ENCODE peak calls at places on chromosome 20, in ten cellular contexts. Q is stomach, C is spleen, U is K562, S is transverse colon, O is esophagus muscularis mucosa, M is upper lobe of left lung, G is HCT116, X is HepG2, J is H1. K is an unnamed sample. For H3K36me3, the result is how much of the 10 kb centered on the place peaks cover.

GRCh38 chr20:37406010-37406998 is 60.4 kb downstream of the SRC start:
- DNase-seq in O (no peak), X (no peak), C (no peak), G (no peak), J (no peak), Q (peak), M (peak), U (peak), S (peak), K (no peak)

GRCh38 chr20:29427201-29428060 is 1830.0 kb upstream of the DEFB115 start:
- DNase-seq in U (no peak), O (no peak), G (no peak), M (peak), S (no peak), X (no peak), J (no peak), C (no peak), Q (no peak), K (no peak)

GRCh38 chr20:34581341-34582189 is 23.0 kb downstream of the MAP1LC3A start:
- DNase-seq in Q (no peak), M (no peak), J (no peak), X (no peak), O (peak), S (no peak), U (no peak), G (no peak), C (no peak), K (no peak)

GRCh38 chr20:63974402-63975200 is 4.8 kb downstream of the SAMD10 start:
- DNase-seq in G (no peak), X (no peak), C (no peak), S (no peak), Q (peak), O (no peak), M (no peak), U (no peak), J (no peak), K (peak)

GRCh38 chr20:45975686-45976085 is 3.7 kb upstream of the ZNF335 start:
- DNase-seq in O (no peak), J (no peak), S (no peak), C (peak), Q (no peak), U (no peak), G (no peak), X (no peak), M (no peak), K (peak)

GRCh38 chr20:43096471-43096870 is 93.2 kb downstream of the PTPRT start:
- DNase-seq in O (no peak), J (peak), M (peak), Q (no peak), C (no peak), U (no peak), X (no peak), S (no peak), G (no peak), K (no peak)

GRCh38 chr20:48283470-48284110 is 498.3 kb upstream of the SULF2 start:
- DNase-seq in O (no peak), M (peak), U (no peak), X (peak), S (peak), C (no peak), Q (peak), J (no peak), G (no peak), K (no peak)

GRCh38 chr20:47464380-47465101 is 37.1 kb upstream of the NCOA3 start:
- DNase-seq in S (peak), C (no peak), J (no peak), O (no peak), M (no peak), X (peak), U (no peak), Q (peak), G (peak), K (peak)

GRCh38 chr20:34528921-34529297 is 12.7 kb downstream of the DYNLRB1 start:
- DNase-seq in M (no peak), X (no peak), O (no peak), S (no peak), C (peak), J (no peak), Q (peak), G (no peak), U (no peak), K (peak)

GRCh38 chr20:34544109-34544793 is 14.3 kb upstream of the MAP1LC3A start:
- DNase-seq in G (no peak), O (no peak), S (peak), C (no peak), Q (no peak), U (no peak), X (no peak), M (no peak), J (peak), K (no peak)

GRCh38 chr20:43767686-43768474 is 41.1 kb upstream of the GTSF1L start:
- DNase-seq in J (no peak), C (no peak), S (no peak), M (no peak), O (no peak), U (no peak), X (no peak), Q (no peak), G (no peak), K (no peak)

GRCh38 chr20:44054118-44054517 is 132.9 kb downstream of the JPH2 start:
- DNase-seq in J (peak), X (no peak), U (no peak), G (no peak), O (no peak), Q (peak), C (no peak), S (no peak), M (no peak), K (peak)

DNA sequence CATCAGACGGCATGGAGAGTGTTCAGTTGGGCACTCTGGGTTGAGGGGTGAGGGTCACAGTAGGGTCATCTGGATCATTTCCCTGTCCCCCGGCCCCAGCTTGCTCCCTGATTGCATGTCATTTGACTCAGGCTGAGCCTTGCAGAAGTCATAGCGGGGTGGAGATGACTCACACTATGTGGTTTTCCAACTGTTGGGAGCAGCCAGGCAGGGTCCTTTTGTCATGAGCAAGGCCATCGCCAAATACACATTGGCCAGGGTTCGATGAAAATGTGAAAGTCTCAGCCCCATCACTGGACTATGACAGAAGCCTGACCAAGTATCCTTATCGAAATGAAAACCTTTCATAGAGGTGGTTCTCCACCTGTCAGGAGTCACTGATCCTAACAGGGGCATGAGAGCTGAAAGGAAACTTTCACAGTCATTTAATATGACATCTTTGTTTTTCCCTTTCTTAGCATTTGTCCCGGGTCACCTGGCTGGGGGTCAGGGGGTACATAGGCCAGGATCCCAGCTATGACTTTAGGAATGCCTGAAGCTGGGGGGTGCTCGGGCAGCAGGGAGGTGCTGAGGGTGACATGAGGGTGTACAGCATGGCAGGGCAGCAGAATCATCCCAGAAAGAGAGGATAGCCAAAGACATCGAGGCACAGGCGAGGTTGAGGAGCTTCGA is 70.2 kb upstream of the CD93 start:
- DNase-seq in J (peak), S (peak), X (peak), C (peak), M (no peak), O (peak), Q (peak), U (no peak), G (peak), K (peak)
- TF ChIP-seq POLR2AphosphoS5 in J (no peak), S (no peak), X (no peak), C (no peak), M (peak), O (peak), Q (no peak), U (no peak), G (peak), K (no peak)

DNA sequence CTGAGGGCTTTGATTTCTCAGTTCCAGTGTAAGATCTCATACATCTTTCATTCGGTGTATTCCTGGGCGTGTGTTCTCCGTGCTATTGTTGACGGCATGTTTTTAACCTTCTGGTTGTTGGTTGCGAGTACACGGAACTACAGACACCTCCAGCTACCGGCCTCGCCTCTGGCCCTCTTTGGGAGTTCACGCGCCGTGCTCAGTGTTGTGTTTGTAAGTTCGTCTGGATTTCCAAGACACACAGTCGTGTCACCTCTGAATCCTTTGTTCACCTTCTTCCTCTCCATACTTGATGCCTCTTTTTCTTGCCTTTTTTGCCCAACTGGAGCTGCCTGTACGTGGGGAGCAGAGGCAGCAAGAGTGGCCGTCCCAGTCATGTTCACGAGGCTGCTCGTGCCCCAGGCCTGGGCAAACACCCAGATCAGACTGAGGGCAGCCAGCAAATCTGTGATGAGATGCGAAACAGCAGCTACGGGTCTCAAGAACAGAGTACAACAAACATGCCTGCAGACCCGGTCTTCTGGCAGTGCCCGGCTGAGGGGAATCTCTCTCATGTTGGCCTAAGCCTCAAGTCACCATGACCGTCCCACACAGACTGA is 92.7 kb downstream of the TAF4 start:
- DNase-seq in S (no peak), J (no peak), Q (no peak), C (peak), O (no peak), M (no peak), X (no peak), U (no peak), G (no peak), K (peak)
- H3K36me3 ChIP-seq in S (under half), J (under half), Q (half or more), C (under half), O (under half), M (half or more), X (half or more), U (under half), G (under half), K (under half)

GRCh38 chr20:25088267-25088666 is 6.3 kb upstream of the VSX1 start:
- DNase-seq in G (no peak), C (no peak), M (peak), S (no peak), O (peak), X (no peak), U (no peak), Q (no peak), J (no peak), K (no peak)

GRCh38 chr20:25089096-25089495 is 7.2 kb upstream of the VSX1 start:
- DNase-seq in M (no peak), G (no peak), X (no peak), U (no peak), C (no peak), O (peak), J (no peak), S (no peak), Q (no peak), K (no peak)

GRCh38 chr20:25087186-25087929 is 5.4 kb upstream of the VSX1 start:
- DNase-seq in C (no peak), S (no peak), M (no peak), G (no peak), U (no peak), X (no peak), O (peak), Q (no peak), J (peak), K (no peak)

GRCh38 chr20:25089662-25090061 is 7.7 kb upstream of the VSX1 start:
- DNase-seq in J (peak), Q (no peak), O (peak), U (no peak), C (no peak), X (no peak), G (no peak), M (no peak), S (no peak), K (no peak)

DNA sequence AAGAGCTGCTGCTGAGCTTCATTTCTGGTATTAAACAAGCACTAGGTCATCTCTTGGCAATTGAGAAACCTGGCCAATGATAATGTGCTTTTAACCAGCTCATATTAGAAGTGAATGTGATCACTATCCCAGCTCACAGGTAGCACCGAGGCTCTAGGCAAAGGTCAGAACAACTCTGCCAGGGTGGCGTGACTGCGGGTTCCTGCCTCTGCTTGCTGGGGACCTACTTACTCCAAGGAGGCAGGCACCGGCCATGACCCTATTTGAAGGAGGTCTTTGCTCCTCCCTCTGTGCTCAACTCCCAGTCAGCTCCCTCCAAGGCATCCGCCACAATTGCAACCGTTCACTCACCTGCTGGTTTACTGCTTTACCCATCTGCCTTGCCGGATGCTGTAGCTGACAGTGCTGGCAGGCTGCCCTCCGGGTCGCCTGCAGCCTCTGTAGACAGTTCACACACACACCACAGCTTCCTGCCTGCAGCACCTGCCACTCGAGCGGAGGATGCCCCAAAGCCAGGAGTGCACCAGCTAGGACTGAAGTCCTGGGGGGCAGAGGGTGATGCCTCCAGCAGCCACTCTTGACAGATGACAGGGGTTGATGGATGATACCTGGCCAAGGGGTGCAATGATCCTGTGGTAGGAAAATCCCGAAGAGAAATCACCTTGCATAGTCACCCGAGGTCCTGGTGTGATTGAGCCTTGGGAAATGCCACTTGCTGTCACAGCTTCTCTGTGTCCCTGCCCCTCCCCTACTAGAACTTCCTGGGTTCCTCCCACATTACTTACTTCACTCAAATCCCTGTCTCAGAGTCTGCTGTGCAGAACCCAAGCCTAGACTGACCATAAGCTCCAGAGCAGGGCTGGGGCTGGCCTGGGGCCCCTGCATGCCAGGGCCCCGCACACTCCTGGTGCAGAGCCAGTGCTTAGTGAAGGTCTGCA is 8.8 kb upstream of the VSX1 start:
- DNase-seq in Q (no peak), X (no peak), M (peak), O (no peak), C (peak), J (peak), G (no peak), U (no peak), S (peak), K (no peak)
- TF ChIP-seq POLR2A in Q (no peak), X (no peak), M (no peak), O (no peak), C (no peak), J (no peak), G (no peak), U (no peak), S (no peak), K (no peak)

DNA sequence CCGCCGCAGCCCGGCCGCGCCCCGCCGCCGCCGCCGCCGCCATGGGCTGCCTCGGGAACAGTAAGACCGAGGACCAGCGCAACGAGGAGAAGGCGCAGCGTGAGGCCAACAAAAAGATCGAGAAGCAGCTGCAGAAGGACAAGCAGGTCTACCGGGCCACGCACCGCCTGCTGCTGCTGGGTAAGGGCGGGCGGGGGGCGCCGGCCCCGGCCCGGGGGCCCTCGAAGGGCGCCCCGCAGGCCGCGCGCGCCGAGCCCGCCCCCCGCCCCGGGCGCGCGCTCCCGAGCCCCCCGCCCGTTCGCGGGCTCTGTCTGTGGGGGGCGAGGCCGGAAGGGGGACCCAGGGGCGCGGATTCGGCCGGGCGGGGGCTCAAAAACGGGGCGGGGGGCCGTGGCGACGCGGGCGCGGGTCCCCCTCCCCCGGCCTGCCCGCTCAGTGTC is 39.2 kb downstream of the GNAS start:
- DNase-seq in S (peak), X (no peak), C (no peak), M (peak), Q (peak), J (no peak), U (peak), G (no peak), O (no peak), K (peak)
- TF ChIP-seq POLR2AphosphoS5 in S (no peak), X (no peak), C (no peak), M (no peak), Q (no peak), J (peak), U (no peak), G (no peak), O (no peak), K (no peak)

GRCh38 chr20:20604907-20605306 is 107.5 kb downstream of the RALGAPA2 start:
- DNase-seq in S (no peak), G (no peak), O (no peak), C (no peak), U (no peak), J (no peak), X (no peak), M (no peak), Q (no peak), K (no peak)

GRCh38 chr20:20603339-20603990 is 109.0 kb downstream of the RALGAPA2 start:
- DNase-seq in Q (no peak), S (no peak), X (no peak), U (no peak), M (no peak), G (no peak), J (no peak), O (no peak), C (peak), K (no peak)

GRCh38 chr20:20606046-20606445 is 106.4 kb downstream of the RALGAPA2 start:
- DNase-seq in Q (no peak), X (no peak), S (no peak), G (no peak), O (no peak), C (no peak), M (no peak), U (no peak), J (no peak), K (no peak)

GRCh38 chr20:20606881-20607280 is 105.6 kb downstream of the RALGAPA2 start:
- DNase-seq in G (no peak), O (no peak), S (no peak), X (no peak), J (no peak), M (no peak), U (no peak), Q (no peak), C (no peak), K (no peak)

DNA sequence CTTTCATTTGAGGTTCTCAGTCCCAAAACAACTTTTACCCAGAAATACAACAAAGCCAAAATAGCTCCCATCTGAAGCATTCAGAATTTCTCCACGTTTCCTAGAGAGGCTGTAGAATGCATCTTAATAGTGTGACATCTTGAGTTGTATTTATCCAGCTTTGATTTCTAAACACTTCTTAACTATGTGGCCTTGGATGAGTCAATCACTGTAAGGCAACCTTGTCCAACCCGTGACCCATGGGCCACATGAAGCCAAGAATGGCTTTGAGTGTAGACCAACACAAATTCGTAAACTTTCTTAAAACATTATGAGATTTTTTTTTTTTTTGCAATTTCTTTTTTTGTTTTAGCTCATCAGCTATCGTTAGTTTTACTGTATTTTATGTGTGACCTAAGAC is 108.1 kb downstream of the RALGAPA2 start:
- DNase-seq in S (no peak), M (no peak), O (no peak), C (no peak), U (no peak), X (no peak), J (no peak), Q (no peak), G (no peak), K (no peak)
- H3K36me3 ChIP-seq in S (under half), M (half or more), O (under half), C (under half), U (under half), X (under half), J (under half), Q (half or more), G (under half), K (under half)